ENCODE peak calls at places on chromosomes 11 and 22, in seven cellular contexts. One of them, this sample, is unnamed.

GRCh38 chr11:113313601-113314000 is 782 bp upstream of the TTC12 start:
- DNase-seq in tibial artery: no peak
- DNase-seq in WTC11: no peak
- DNase-seq in coronary artery: no peak
- DNase-seq in NAMALWA: no peak
- DNase-seq in stimulated activated naive CD8-positive, alpha-beta T cell treated with anti-CD3 and anti-CD28 coated beads, Interleukin-15, Interleukin-2, amounts not matched to agents 100 U/mL and 50 U/mL, for 24 hours: peak
- DNase-seq in activated T-helper 9 cell treated with anti-CD3 and anti-CD28 coated beads, Interleukin-2, amount 50 U/mL, for 16 hours: no peak
- DNase-seq in this sample: no peak

GRCh38 chr11:62925308-62925707 is 4.1 kb upstream of the CHRM1 start:
- DNase-seq in stimulated activated naive CD8-positive, alpha-beta T cell treated with anti-CD3 and anti-CD28 coated beads, Interleukin-15, Interleukin-2, amounts not matched to agents 100 U/mL and 50 U/mL, for 24 hours: no peak
- DNase-seq in coronary artery: no peak
- DNase-seq in tibial artery: no peak
- DNase-seq in NAMALWA: no peak
- DNase-seq in WTC11: peak
- DNase-seq in activated T-helper 9 cell treated with anti-CD3 and anti-CD28 coated beads, Interleukin-2, amount 50 U/mL, for 16 hours: no peak
- DNase-seq in this sample: no peak

GRCh38 chr11:109241988-109242387 is 180.0 kb upstream of the C11orf87 start:
- DNase-seq in activated T-helper 9 cell treated with anti-CD3 and anti-CD28 coated beads, Interleukin-2, amount 50 U/mL, for 16 hours: no peak
- DNase-seq in NAMALWA: no peak
- DNase-seq in coronary artery: no peak
- DNase-seq in tibial artery: no peak
- DNase-seq in WTC11: no peak
- DNase-seq in stimulated activated naive CD8-positive, alpha-beta T cell treated with anti-CD3 and anti-CD28 coated beads, Interleukin-15, Interleukin-2, amounts not matched to agents 100 U/mL and 50 U/mL, for 24 hours: no peak
- DNase-seq in this sample: no peak

GRCh38 chr11:68535098-68535497 is 74.5 kb downstream of the PPP6R3 start:
- DNase-seq in tibial artery: no peak
- DNase-seq in coronary artery: no peak
- DNase-seq in activated T-helper 9 cell treated with anti-CD3 and anti-CD28 coated beads, Interleukin-2, amount 50 U/mL, for 16 hours: no peak
- DNase-seq in WTC11: no peak
- DNase-seq in NAMALWA: no peak
- DNase-seq in stimulated activated naive CD8-positive, alpha-beta T cell treated with anti-CD3 and anti-CD28 coated beads, Interleukin-15, Interleukin-2, amounts not matched to agents 100 U/mL and 50 U/mL, for 24 hours: no peak
- DNase-seq in this sample: no peak

GRCh38 chr22:44729391-44730012 is 22.9 kb upstream of the ARHGAP8 start:
- DNase-seq in WTC11: no peak
- DNase-seq in NAMALWA: no peak
- DNase-seq in stimulated activated naive CD8-positive, alpha-beta T cell treated with anti-CD3 and anti-CD28 coated beads, Interleukin-15, Interleukin-2, amounts not matched to agents 100 U/mL and 50 U/mL, for 24 hours: peak
- DNase-seq in tibial artery: no peak
- DNase-seq in coronary artery: no peak
- DNase-seq in activated T-helper 9 cell treated with anti-CD3 and anti-CD28 coated beads, Interleukin-2, amount 50 U/mL, for 16 hours: no peak
- DNase-seq in this sample: no peak

GRCh38 chr11:21963013-21963412 is 229.9 kb upstream of the ANO5 start:
- DNase-seq in tibial artery: no peak
- DNase-seq in activated T-helper 9 cell treated with anti-CD3 and anti-CD28 coated beads, Interleukin-2, amount 50 U/mL, for 16 hours: no peak
- DNase-seq in coronary artery: no peak
- DNase-seq in stimulated activated naive CD8-positive, alpha-beta T cell treated with anti-CD3 and anti-CD28 coated beads, Interleukin-15, Interleukin-2, amounts not matched to agents 100 U/mL and 50 U/mL, for 24 hours: no peak
- DNase-seq in WTC11: no peak
- DNase-seq in NAMALWA: no peak
- DNase-seq in this sample: no peak

GRCh38 chr11:6431861-6432260 is 8.9 kb downstream of the HPX start:
- DNase-seq in stimulated activated naive CD8-positive, alpha-beta T cell treated with anti-CD3 and anti-CD28 coated beads, Interleukin-15, Interleukin-2, amounts not matched to agents 100 U/mL and 50 U/mL, for 24 hours: no peak
- DNase-seq in tibial artery: no peak
- DNase-seq in NAMALWA: no peak
- DNase-seq in WTC11: no peak
- DNase-seq in activated T-helper 9 cell treated with anti-CD3 and anti-CD28 coated beads, Interleukin-2, amount 50 U/mL, for 16 hours: no peak
- DNase-seq in coronary artery: no peak
- DNase-seq in this sample: no peak

GRCh38 chr11:29343465-29344333 is 673.1 kb downstream of the KCNA4 start:
- DNase-seq in coronary artery: no peak
- DNase-seq in tibial artery: peak
- DNase-seq in WTC11: peak
- DNase-seq in NAMALWA: peak
- DNase-seq in activated T-helper 9 cell treated with anti-CD3 and anti-CD28 coated beads, Interleukin-2, amount 50 U/mL, for 16 hours: no peak
- DNase-seq in stimulated activated naive CD8-positive, alpha-beta T cell treated with anti-CD3 and anti-CD28 coated beads, Interleukin-15, Interleukin-2, amounts not matched to agents 100 U/mL and 50 U/mL, for 24 hours: peak
- DNase-seq in this sample: peak

GRCh38 chr11:113806403-113806802 is 26.8 kb downstream of the CLDN25 start:
- DNase-seq in tibial artery: no peak
- DNase-seq in WTC11: peak
- DNase-seq in activated T-helper 9 cell treated with anti-CD3 and anti-CD28 coated beads, Interleukin-2, amount 50 U/mL, for 16 hours: no peak
- DNase-seq in stimulated activated naive CD8-positive, alpha-beta T cell treated with anti-CD3 and anti-CD28 coated beads, Interleukin-15, Interleukin-2, amounts not matched to agents 100 U/mL and 50 U/mL, for 24 hours: peak
- DNase-seq in coronary artery: no peak
- DNase-seq in NAMALWA: peak
- DNase-seq in this sample: no peak

GRCh38 chr22:37162221-37163095 is 12.7 kb upstream of the IL2RB start:
- DNase-seq in activated T-helper 9 cell treated with anti-CD3 and anti-CD28 coated beads, Interleukin-2, amount 50 U/mL, for 16 hours: peak
- DNase-seq in coronary artery: no peak
- DNase-seq in WTC11: no peak
- DNase-seq in tibial artery: no peak
- DNase-seq in NAMALWA: peak
- DNase-seq in stimulated activated naive CD8-positive, alpha-beta T cell treated with anti-CD3 and anti-CD28 coated beads, Interleukin-15, Interleukin-2, amounts not matched to agents 100 U/mL and 50 U/mL, for 24 hours: peak
- DNase-seq in this sample: no peak

GRCh38 chr22:46063861-46064235 is 86.5 kb upstream of the PPARA start:
- DNase-seq in tibial artery: peak
- DNase-seq in stimulated activated naive CD8-positive, alpha-beta T cell treated with anti-CD3 and anti-CD28 coated beads, Interleukin-15, Interleukin-2, amounts not matched to agents 100 U/mL and 50 U/mL, for 24 hours: no peak
- DNase-seq in coronary artery: peak
- DNase-seq in WTC11: peak
- DNase-seq in activated T-helper 9 cell treated with anti-CD3 and anti-CD28 coated beads, Interleukin-2, amount 50 U/mL, for 16 hours: no peak
- DNase-seq in NAMALWA: no peak
- DNase-seq in this sample: no peak

GRCh38 chr22:20304646-20305045 is 15.2 kb downstream of the DGCR6L start:
- DNase-seq in stimulated activated naive CD8-positive, alpha-beta T cell treated with anti-CD3 and anti-CD28 coated beads, Interleukin-15, Interleukin-2, amounts not matched to agents 100 U/mL and 50 U/mL, for 24 hours: no peak
- DNase-seq in coronary artery: no peak
- DNase-seq in WTC11: no peak
- DNase-seq in NAMALWA: no peak
- DNase-seq in tibial artery: no peak
- DNase-seq in activated T-helper 9 cell treated with anti-CD3 and anti-CD28 coated beads, Interleukin-2, amount 50 U/mL, for 16 hours: no peak
- DNase-seq in this sample: no peak

GRCh38 chr11:60265373-60266214 is 14.9 kb upstream of the MS4A4A start:
- DNase-seq in activated T-helper 9 cell treated with anti-CD3 and anti-CD28 coated beads, Interleukin-2, amount 50 U/mL, for 16 hours: no peak
- DNase-seq in WTC11: no peak
- DNase-seq in stimulated activated naive CD8-positive, alpha-beta T cell treated with anti-CD3 and anti-CD28 coated beads, Interleukin-15, Interleukin-2, amounts not matched to agents 100 U/mL and 50 U/mL, for 24 hours: peak
- DNase-seq in NAMALWA: peak
- DNase-seq in tibial artery: no peak
- DNase-seq in coronary artery: no peak
- DNase-seq in this sample: peak

GRCh38 chr11:65401073-65401802 is 14.8 kb downstream of the FRMD8 start:
- DNase-seq in tibial artery: no peak
- DNase-seq in activated T-helper 9 cell treated with anti-CD3 and anti-CD28 coated beads, Interleukin-2, amount 50 U/mL, for 16 hours: no peak
- DNase-seq in stimulated activated naive CD8-positive, alpha-beta T cell treated with anti-CD3 and anti-CD28 coated beads, Interleukin-15, Interleukin-2, amounts not matched to agents 100 U/mL and 50 U/mL, for 24 hours: no peak
- DNase-seq in coronary artery: no peak
- DNase-seq in WTC11: peak
- DNase-seq in NAMALWA: no peak
- DNase-seq in this sample: no peak

GRCh38 chr11:128018692-128019091 is 568.7 kb downstream of the ETS1 start:
- DNase-seq in stimulated activated naive CD8-positive, alpha-beta T cell treated with anti-CD3 and anti-CD28 coated beads, Interleukin-15, Interleukin-2, amounts not matched to agents 100 U/mL and 50 U/mL, for 24 hours: no peak
- DNase-seq in coronary artery: no peak
- DNase-seq in tibial artery: no peak
- DNase-seq in WTC11: no peak
- DNase-seq in activated T-helper 9 cell treated with anti-CD3 and anti-CD28 coated beads, Interleukin-2, amount 50 U/mL, for 16 hours: no peak
- DNase-seq in NAMALWA: no peak
- DNase-seq in this sample: no peak

GRCh38 chr22:38338772-38339379 is 21.6 kb upstream of the CSNK1E start:
- DNase-seq in coronary artery: peak
- DNase-seq in tibial artery: no peak
- DNase-seq in activated T-helper 9 cell treated with anti-CD3 and anti-CD28 coated beads, Interleukin-2, amount 50 U/mL, for 16 hours: no peak
- DNase-seq in stimulated activated naive CD8-positive, alpha-beta T cell treated with anti-CD3 and anti-CD28 coated beads, Interleukin-15, Interleukin-2, amounts not matched to agents 100 U/mL and 50 U/mL, for 24 hours: no peak
- DNase-seq in NAMALWA: no peak
- DNase-seq in WTC11: peak
- DNase-seq in this sample: no peak

GRCh38 chr22:30694638-30695350 is at the start of gene OSBP2:
- DNase-seq in NAMALWA: no peak
- DNase-seq in WTC11: peak
- DNase-seq in tibial artery: no peak
- DNase-seq in stimulated activated naive CD8-positive, alpha-beta T cell treated with anti-CD3 and anti-CD28 coated beads, Interleukin-15, Interleukin-2, amounts not matched to agents 100 U/mL and 50 U/mL, for 24 hours: peak
- DNase-seq in activated T-helper 9 cell treated with anti-CD3 and anti-CD28 coated beads, Interleukin-2, amount 50 U/mL, for 16 hours: peak
- DNase-seq in coronary artery: no peak
- DNase-seq in this sample: peak

GRCh38 chr11:76167590-76167989 is 38.7 kb downstream of the WNT11 start:
- DNase-seq in activated T-helper 9 cell treated with anti-CD3 and anti-CD28 coated beads, Interleukin-2, amount 50 U/mL, for 16 hours: no peak
- DNase-seq in WTC11: no peak
- DNase-seq in tibial artery: no peak
- DNase-seq in stimulated activated naive CD8-positive, alpha-beta T cell treated with anti-CD3 and anti-CD28 coated beads, Interleukin-15, Interleukin-2, amounts not matched to agents 100 U/mL and 50 U/mL, for 24 hours: no peak
- DNase-seq in NAMALWA: no peak
- DNase-seq in coronary artery: no peak
- DNase-seq in this sample: no peak

GRCh38 chr11:45158891-45159605 is 12.6 kb downstream of the PRDM11 start:
- DNase-seq in WTC11: no peak
- DNase-seq in stimulated activated naive CD8-positive, alpha-beta T cell treated with anti-CD3 and anti-CD28 coated beads, Interleukin-15, Interleukin-2, amounts not matched to agents 100 U/mL and 50 U/mL, for 24 hours: no peak
- DNase-seq in tibial artery: no peak
- DNase-seq in NAMALWA: no peak
- DNase-seq in coronary artery: peak
- DNase-seq in activated T-helper 9 cell treated with anti-CD3 and anti-CD28 coated beads, Interleukin-2, amount 50 U/mL, for 16 hours: no peak
- DNase-seq in this sample: no peak

GRCh38 chr11:77278595-77279506 is 22.6 kb downstream of the GDPD4 start:
- DNase-seq in stimulated activated naive CD8-positive, alpha-beta T cell treated with anti-CD3 and anti-CD28 coated beads, Interleukin-15, Interleukin-2, amounts not matched to agents 100 U/mL and 50 U/mL, for 24 hours: no peak
- DNase-seq in WTC11: no peak
- DNase-seq in coronary artery: no peak
- DNase-seq in activated T-helper 9 cell treated with anti-CD3 and anti-CD28 coated beads, Interleukin-2, amount 50 U/mL, for 16 hours: no peak
- DNase-seq in NAMALWA: no peak
- DNase-seq in tibial artery: no peak
- DNase-seq in this sample: no peak

GRCh38 chr11:70002433-70002832 is 75.7 kb upstream of the ANO1 start:
- DNase-seq in tibial artery: no peak
- DNase-seq in NAMALWA: no peak
- DNase-seq in WTC11: no peak
- DNase-seq in stimulated activated naive CD8-positive, alpha-beta T cell treated with anti-CD3 and anti-CD28 coated beads, Interleukin-15, Interleukin-2, amounts not matched to agents 100 U/mL and 50 U/mL, for 24 hours: peak
- DNase-seq in coronary artery: no peak
- DNase-seq in activated T-helper 9 cell treated with anti-CD3 and anti-CD28 coated beads, Interleukin-2, amount 50 U/mL, for 16 hours: no peak
- DNase-seq in this sample: no peak

GRCh38 chr11:101428918-101429317 is 154.9 kb downstream of the TRPC6 start:
- DNase-seq in WTC11: no peak
- DNase-seq in tibial artery: no peak
- DNase-seq in NAMALWA: peak
- DNase-seq in stimulated activated naive CD8-positive, alpha-beta T cell treated with anti-CD3 and anti-CD28 coated beads, Interleukin-15, Interleukin-2, amounts not matched to agents 100 U/mL and 50 U/mL, for 24 hours: no peak
- DNase-seq in activated T-helper 9 cell treated with anti-CD3 and anti-CD28 coated beads, Interleukin-2, amount 50 U/mL, for 16 hours: no peak
- DNase-seq in coronary artery: no peak
- DNase-seq in this sample: no peak

GRCh38 chr22:30514252-30514651 is 8.8 kb upstream of the SEC14L4 start:
- DNase-seq in WTC11: no peak
- DNase-seq in coronary artery: no peak
- DNase-seq in activated T-helper 9 cell treated with anti-CD3 and anti-CD28 coated beads, Interleukin-2, amount 50 U/mL, for 16 hours: no peak
- DNase-seq in NAMALWA: no peak
- DNase-seq in tibial artery: no peak
- DNase-seq in stimulated activated naive CD8-positive, alpha-beta T cell treated with anti-CD3 and anti-CD28 coated beads, Interleukin-15, Interleukin-2, amounts not matched to agents 100 U/mL and 50 U/mL, for 24 hours: no peak
- DNase-seq in this sample: no peak

GRCh38 chr22:20267441-20268288 is 453 bp downstream of the RTN4R start:
- DNase-seq in NAMALWA: no peak
- DNase-seq in activated T-helper 9 cell treated with anti-CD3 and anti-CD28 coated beads, Interleukin-2, amount 50 U/mL, for 16 hours: no peak
- DNase-seq in WTC11: peak
- DNase-seq in stimulated activated naive CD8-positive, alpha-beta T cell treated with anti-CD3 and anti-CD28 coated beads, Interleukin-15, Interleukin-2, amounts not matched to agents 100 U/mL and 50 U/mL, for 24 hours: peak
- DNase-seq in tibial artery: no peak
- DNase-seq in coronary artery: no peak
- DNase-seq in this sample: peak

GRCh38 chr11:109789911-109790310 is 303.3 kb upstream of the ZC3H12C start:
- DNase-seq in stimulated activated naive CD8-positive, alpha-beta T cell treated with anti-CD3 and anti-CD28 coated beads, Interleukin-15, Interleukin-2, amounts not matched to agents 100 U/mL and 50 U/mL, for 24 hours: no peak
- DNase-seq in coronary artery: no peak
- DNase-seq in WTC11: no peak
- DNase-seq in NAMALWA: no peak
- DNase-seq in activated T-helper 9 cell treated with anti-CD3 and anti-CD28 coated beads, Interleukin-2, amount 50 U/mL, for 16 hours: no peak
- DNase-seq in tibial artery: no peak
- DNase-seq in this sample: no peak

GRCh38 chr11:45045692-45046471 is 95.2 kb upstream of the TP53I11 start:
- DNase-seq in stimulated activated naive CD8-positive, alpha-beta T cell treated with anti-CD3 and anti-CD28 coated beads, Interleukin-15, Interleukin-2, amounts not matched to agents 100 U/mL and 50 U/mL, for 24 hours: peak
- DNase-seq in NAMALWA: no peak
- DNase-seq in activated T-helper 9 cell treated with anti-CD3 and anti-CD28 coated beads, Interleukin-2, amount 50 U/mL, for 16 hours: no peak
- DNase-seq in coronary artery: no peak
- DNase-seq in tibial artery: peak
- DNase-seq in WTC11: no peak
- DNase-seq in this sample: no peak

GRCh38 chr11:2562181-2562581 is 117.4 kb downstream of the KCNQ1 start:
- DNase-seq in WTC11: peak
- DNase-seq in NAMALWA: no peak
- DNase-seq in stimulated activated naive CD8-positive, alpha-beta T cell treated with anti-CD3 and anti-CD28 coated beads, Interleukin-15, Interleukin-2, amounts not matched to agents 100 U/mL and 50 U/mL, for 24 hours: no peak
- DNase-seq in tibial artery: no peak
- DNase-seq in activated T-helper 9 cell treated with anti-CD3 and anti-CD28 coated beads, Interleukin-2, amount 50 U/mL, for 16 hours: no peak
- DNase-seq in coronary artery: no peak
- DNase-seq in this sample: no peak

GRCh38 chr11:121464352-121464946 is 11.7 kb upstream of the SORL1-AS1 start:
- DNase-seq in WTC11: no peak
- DNase-seq in stimulated activated naive CD8-positive, alpha-beta T cell treated with anti-CD3 and anti-CD28 coated beads, Interleukin-15, Interleukin-2, amounts not matched to agents 100 U/mL and 50 U/mL, for 24 hours: peak
- DNase-seq in coronary artery: peak
- DNase-seq in tibial artery: peak
- DNase-seq in activated T-helper 9 cell treated with anti-CD3 and anti-CD28 coated beads, Interleukin-2, amount 50 U/mL, for 16 hours: peak
- DNase-seq in NAMALWA: no peak
- DNase-seq in this sample: no peak

GRCh38 chr22:40128989-40129388 is 48.7 kb upstream of the TNRC6B start:
- DNase-seq in stimulated activated naive CD8-positive, alpha-beta T cell treated with anti-CD3 and anti-CD28 coated beads, Interleukin-15, Interleukin-2, amounts not matched to agents 100 U/mL and 50 U/mL, for 24 hours: peak
- DNase-seq in tibial artery: no peak
- DNase-seq in NAMALWA: peak
- DNase-seq in coronary artery: no peak
- DNase-seq in activated T-helper 9 cell treated with anti-CD3 and anti-CD28 coated beads, Interleukin-2, amount 50 U/mL, for 16 hours: no peak
- DNase-seq in WTC11: no peak
- DNase-seq in this sample: no peak

GRCh38 chr11:68014157-68014965 is 4.2 kb downstream of the ALDH3B1 start:
- DNase-seq in stimulated activated naive CD8-positive, alpha-beta T cell treated with anti-CD3 and anti-CD28 coated beads, Interleukin-15, Interleukin-2, amounts not matched to agents 100 U/mL and 50 U/mL, for 24 hours: no peak
- DNase-seq in NAMALWA: no peak
- DNase-seq in coronary artery: peak
- DNase-seq in tibial artery: peak
- DNase-seq in WTC11: no peak
- DNase-seq in activated T-helper 9 cell treated with anti-CD3 and anti-CD28 coated beads, Interleukin-2, amount 50 U/mL, for 16 hours: no peak
- DNase-seq in this sample: no peak